ENCODE peak calls at places on chromosomes 4 and X, in five cellular contexts. V is H1, X is H9, K is mesenchymal stem cell, M is mesendoderm. G is an unnamed sample.

GRCh38 chrX:47218920-47219815 is 687 bp downstream of the CDK16 start:
- DNase-seq in V (no peak), X (peak), K (no peak), M (peak), G (no peak)

GRCh38 chr4:152220201-152220666 is 315.7 kb downstream of the FBXW7 start:
- DNase-seq in V (no peak), X (no peak), K (no peak), M (peak), G (no peak)

GRCh38 chrX:21723097-21723496 is 34.8 kb downstream of the SMPX start:
- DNase-seq in V (no peak), X (no peak), K (peak), M (peak), G (no peak)

GRCh38 chr4:152643153-152644035 is 36.4 kb downstream of the TMEM154 start:
- DNase-seq in V (no peak), X (no peak), K (no peak), M (no peak), G (no peak)

GRCh38 chr4:173509031-173510001 is 20.7 kb downstream of the HAND2 start:
- DNase-seq in V (no peak), X (no peak), K (peak), M (peak), G (no peak)

GRCh38 chr4:85084371-85085170 is 118.1 kb upstream of the WDFY3 start:
- DNase-seq in V (no peak), X (no peak), K (peak), M (peak), G (peak)

GRCh38 chr4:133694416-133694815 is 507.2 kb downstream of the PABPC4L start:
- DNase-seq in V (no peak), X (no peak), K (no peak), M (no peak), G (no peak)

GRCh38 chr4:78149737-78150136 is 92.6 kb downstream of the FRAS1 start:
- DNase-seq in V (no peak), X (no peak), K (no peak), M (peak), G (no peak)

GRCh38 chrX:151073767-151074166 is 90.6 kb downstream of the HMGB3 start:
- DNase-seq in V (no peak), X (no peak), K (no peak), M (no peak), G (no peak)

GRCh38 chrX:37603938-37604409 is 32.5 kb downstream of the LANCL3 start:
- DNase-seq in V (no peak), X (no peak), K (no peak), M (no peak), G (no peak)

GRCh38 chr4:1945492-1945891 is 63.3 kb downstream of the NELFA start:
- DNase-seq in V (no peak), X (no peak), K (no peak), M (peak), G (no peak)

GRCh38 chr4:182062936-182063335 is 180.3 kb upstream of the TENM3 start:
- DNase-seq in V (no peak), X (no peak), K (peak), M (no peak), G (no peak)

GRCh38 chrX:23365541-23365940 is 30.9 kb downstream of the PTCHD1 start:
- DNase-seq in V (no peak), X (no peak), K (no peak), M (no peak), G (no peak)

GRCh38 chrX:53654378-53654777 is 32.1 kb downstream of the HUWE1 start:
- DNase-seq in V (no peak), X (no peak), K (no peak), M (no peak), G (no peak)

GRCh38 chrX:2484721-2485459 is 15.9 kb downstream of the DHRSX start:
- DNase-seq in V (no peak), X (no peak), K (no peak), M (peak), G (no peak)

GRCh38 chr4:111198426-111198825 is 575.5 kb upstream of the PITX2 start:
- DNase-seq in V (no peak), X (no peak), K (no peak), M (no peak), G (no peak)

GRCh38 chrX:46485897-46486296 is 59.3 kb downstream of the ZNF674 start:
- DNase-seq in V (no peak), X (peak), K (no peak), M (peak), G (no peak)

GRCh38 chr4:81142744-81143143 is 72.3 kb downstream of the PRKG2 start:
- DNase-seq in V (no peak), X (no peak), K (no peak), M (no peak), G (no peak)

GRCh38 chrX:48306175-48306574 is 50.3 kb downstream of the SSX3 start:
- DNase-seq in V (no peak), X (no peak), K (no peak), M (no peak), G (no peak)

GRCh38 chrX:154022108-154022507 is 2.4 kb upstream of the IRAK1 start:
- DNase-seq in V (no peak), X (no peak), K (no peak), M (no peak), G (no peak)

GRCh38 chr4:47862297-47862696 is 24.4 kb upstream of the CORIN start:
- DNase-seq in V (no peak), X (no peak), K (no peak), M (no peak), G (no peak)

GRCh38 chrX:129000018-129000417 is 523.3 kb downstream of the SMARCA1 start:
- DNase-seq in V (no peak), X (no peak), K (no peak), M (no peak), G (no peak)

GRCh38 chrX:314781-315595 is 3.6 kb downstream of the GTPBP6 start:
- DNase-seq in V (no peak), X (no peak), K (no peak), M (no peak), G (no peak)

GRCh38 chr4:64195582-64195981 is 213.7 kb downstream of the TECRL start:
- DNase-seq in V (no peak), X (no peak), K (no peak), M (no peak), G (no peak)

GRCh38 chr4:181261279-181261678 is 981.9 kb upstream of the TENM3 start:
- DNase-seq in V (no peak), X (no peak), K (no peak), M (peak), G (no peak)

GRCh38 chrX:41086627-41086932 is 1.3 kb downstream of the USP9X start:
- DNase-seq in V (no peak), X (no peak), K (no peak), M (no peak), G (no peak)

GRCh38 chrX:41087219-41087618 is 2.0 kb downstream of the USP9X start:
- DNase-seq in V (no peak), X (no peak), K (no peak), M (no peak), G (peak)

GRCh38 chrX:41085105-41085882 is at the start of gene USP9X:
- DNase-seq in V (peak), X (peak), K (peak), M (peak), G (peak)

GRCh38 chrX:41084360-41085104 is 713 bp upstream of the USP9X start:
- DNase-seq in V (peak), X (peak), K (peak), M (peak), G (peak)

GRCh38 chrX:41085883-41086626 is 810 bp downstream of the USP9X start:
- DNase-seq in V (no peak), X (no peak), K (peak), M (peak), G (peak)
- H3K18ac ChIP-seq in V (no peak), X (peak), K (peak), M (peak), G (peak)

GRCh38 chr4:56433280-56433679 is 2.1 kb downstream of the PPAT start:
- DNase-seq in V (no peak), X (no peak), K (no peak), M (no peak), G (no peak)

GRCh38 chr4:56440983-56441382 is 4.9 kb downstream of the PAICS start:
- DNase-seq in V (no peak), X (no peak), K (no peak), M (no peak), G (no peak)

GRCh38 chr4:56435001-56435747 is at the start of gene PPAT:
- DNase-seq in V (peak), X (peak), K (peak), M (peak), G (peak)

GRCh38 chr4:56434599-56435000 is 815 bp downstream of the PPAT start:
- DNase-seq in V (no peak), X (no peak), K (no peak), M (peak), G (peak)

DNA sequence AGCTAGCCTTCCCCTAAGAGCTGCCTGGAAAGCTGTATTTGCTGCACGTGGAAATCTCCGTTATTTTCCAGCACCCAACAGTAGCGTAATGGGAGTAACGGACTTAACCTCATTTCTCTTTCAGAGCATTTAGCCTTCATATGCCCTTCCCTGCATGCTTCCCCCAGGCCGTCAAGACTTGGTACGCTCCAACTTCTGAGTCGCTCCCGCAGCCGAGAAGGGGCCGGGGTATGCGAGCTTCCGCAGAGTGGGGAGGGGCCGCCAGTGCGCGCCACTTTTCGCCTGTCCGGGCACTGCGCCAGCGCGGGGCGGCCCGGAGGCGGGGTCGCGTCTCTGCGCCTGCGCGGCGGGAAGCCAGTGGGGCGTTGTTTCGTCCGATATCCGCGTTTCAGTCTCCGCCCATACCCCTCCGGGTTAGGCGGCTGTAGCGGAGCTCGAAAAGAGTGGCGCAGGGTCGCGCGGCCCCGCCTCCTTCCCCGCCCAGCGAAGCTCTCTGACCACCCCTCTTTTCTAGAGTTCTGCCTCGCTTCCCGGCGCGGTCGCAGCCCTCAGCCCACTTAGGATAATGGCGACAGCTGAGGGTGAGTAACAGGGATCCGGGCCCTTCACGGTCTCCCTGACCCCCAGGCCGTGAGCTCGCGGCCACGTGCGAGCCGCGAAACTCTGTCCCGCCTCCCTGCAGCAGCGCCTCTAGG is at the start of gene PAICS:
- DNase-seq in V (peak), X (peak), K (peak), M (peak), G (peak)
- H3K18ac ChIP-seq in V (peak), X (peak), K (peak), M (peak), G (peak)

GRCh38 chrX:149372861-149373260 is 132.2 kb downstream of the IDS start:
- DNase-seq in V (no peak), X (no peak), K (no peak), M (no peak), G (no peak)

GRCh38 chrX:149371984-149372383 is 133.1 kb downstream of the IDS start:
- DNase-seq in V (no peak), X (no peak), K (no peak), M (no peak), G (no peak)

GRCh38 chrX:149370097-149370496 is 135.0 kb downstream of the IDS start:
- DNase-seq in V (no peak), X (no peak), K (peak), M (no peak), G (no peak)

GRCh38 chrX:149374751-149375150 is 130.4 kb downstream of the IDS start:
- DNase-seq in V (no peak), X (no peak), K (peak), M (no peak), G (no peak)
- H3K18ac ChIP-seq in V (no peak), X (no peak), K (no peak), M (no peak), G (no peak)

DNA sequence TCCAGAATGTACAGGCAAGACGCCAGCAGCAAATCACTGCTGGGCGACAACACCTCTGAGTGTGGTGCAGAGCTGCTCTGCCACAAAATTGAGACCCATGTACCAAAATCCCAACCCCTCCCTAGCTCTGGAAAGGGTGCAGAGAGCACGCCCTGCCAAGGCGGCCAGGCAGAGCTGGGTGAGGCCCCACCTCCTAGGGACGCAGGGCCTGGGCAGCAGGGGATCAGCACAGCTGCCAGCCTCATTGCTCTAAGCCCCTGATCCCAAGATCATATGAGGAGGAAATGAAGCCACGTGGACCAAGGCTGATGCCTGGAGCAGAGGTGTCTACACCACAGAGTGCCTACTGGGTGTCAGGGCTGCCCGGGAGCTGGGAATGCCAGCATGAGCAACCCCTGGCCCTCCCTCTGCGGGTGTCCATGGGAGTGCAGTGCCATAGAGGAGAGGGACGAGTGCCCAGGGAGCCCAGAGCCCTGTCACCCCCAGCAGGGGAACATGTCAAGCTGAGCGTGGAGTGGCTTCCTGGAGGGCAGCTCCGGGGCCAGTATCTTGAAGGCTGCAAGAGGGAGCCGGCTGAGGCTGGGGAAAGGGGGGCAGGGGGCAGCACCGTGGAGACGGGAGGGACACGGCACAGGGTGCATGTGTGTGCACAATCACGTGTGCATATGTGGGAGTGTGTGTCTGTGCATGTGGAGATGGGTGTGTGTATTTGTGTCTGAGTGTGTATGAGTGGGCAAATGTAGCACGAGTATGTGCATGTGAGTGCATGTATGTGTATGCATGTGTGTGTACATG is 63.9 kb upstream of the PSAPL1 start:
- DNase-seq in V (no peak), X (no peak), K (no peak), M (no peak), G (no peak)
- H3K18ac ChIP-seq in V (no peak), X (no peak), K (no peak), M (no peak), G (no peak)

GRCh38 chr4:53490161-53490915 is 100.9 kb downstream of the LNX1 start:
- DNase-seq in V (no peak), X (no peak), K (peak), M (no peak), G (no peak)
- H3K18ac ChIP-seq in V (no peak), X (no peak), K (no peak), M (no peak), G (no peak)

DNA sequence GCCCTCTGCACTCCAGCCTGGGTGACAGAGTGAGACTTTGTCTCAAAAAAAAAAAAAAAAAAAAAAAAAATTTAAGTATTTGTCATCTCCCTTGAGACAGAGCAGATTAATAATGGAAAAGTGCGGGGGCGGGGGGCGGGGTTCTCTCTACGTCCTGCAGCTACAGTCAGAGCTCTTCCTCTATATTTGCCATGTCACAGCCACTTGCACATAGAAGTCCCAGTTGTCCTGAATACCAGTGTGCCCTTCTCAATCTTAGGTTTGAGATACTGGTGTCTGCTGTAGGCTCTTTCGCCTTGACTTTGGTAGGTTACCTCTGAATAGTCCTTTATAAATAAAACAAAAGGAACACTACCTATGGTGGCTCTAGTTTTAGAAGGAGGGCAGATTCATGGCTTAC is 237.8 kb upstream of the PGRMC2 start:
- DNase-seq in V (no peak), X (no peak), K (peak), M (no peak), G (no peak)
- H3K18ac ChIP-seq in V (no peak), X (no peak), K (no peak), M (no peak), G (peak)

DNA sequence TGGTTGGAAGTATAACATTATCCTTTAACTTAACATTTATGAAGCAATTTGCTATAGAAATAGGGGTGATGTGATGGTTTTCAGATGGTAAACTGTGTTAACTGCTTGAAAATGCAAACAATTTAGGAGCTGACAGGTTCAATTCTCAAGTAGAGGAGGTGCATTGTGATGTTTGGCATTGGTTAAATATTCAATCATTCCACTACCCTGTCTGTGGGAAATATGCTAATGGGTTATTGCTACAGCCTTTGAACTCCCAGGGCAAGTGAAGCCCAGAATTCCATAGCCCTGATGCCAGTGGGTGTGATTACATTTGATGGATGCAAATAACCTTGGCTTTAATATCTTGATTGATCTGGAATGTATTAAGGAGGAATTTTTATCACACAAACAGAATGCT is 243.5 kb upstream of the GK2 start:
- DNase-seq in V (peak), X (peak), K (peak), M (peak), G (peak)
- H3K18ac ChIP-seq in V (no peak), X (no peak), K (no peak), M (no peak), G (no peak)

GRCh38 chrX:9147086-9147485 is 113.2 kb upstream of the FAM9B start:
- DNase-seq in V (no peak), X (no peak), K (no peak), M (no peak), G (no peak)

GRCh38 chrX:9148626-9149385 is 114.9 kb upstream of the FAM9B start:
- DNase-seq in V (peak), X (peak), K (peak), M (peak), G (peak)

GRCh38 chrX:9146657-9147056 is 112.7 kb upstream of the FAM9B start:
- DNase-seq in V (no peak), X (no peak), K (no peak), M (no peak), G (no peak)

GRCh38 chrX:9149831-9150230 is 115.9 kb upstream of the FAM9B start:
- DNase-seq in V (no peak), X (no peak), K (peak), M (no peak), G (peak)

DNA sequence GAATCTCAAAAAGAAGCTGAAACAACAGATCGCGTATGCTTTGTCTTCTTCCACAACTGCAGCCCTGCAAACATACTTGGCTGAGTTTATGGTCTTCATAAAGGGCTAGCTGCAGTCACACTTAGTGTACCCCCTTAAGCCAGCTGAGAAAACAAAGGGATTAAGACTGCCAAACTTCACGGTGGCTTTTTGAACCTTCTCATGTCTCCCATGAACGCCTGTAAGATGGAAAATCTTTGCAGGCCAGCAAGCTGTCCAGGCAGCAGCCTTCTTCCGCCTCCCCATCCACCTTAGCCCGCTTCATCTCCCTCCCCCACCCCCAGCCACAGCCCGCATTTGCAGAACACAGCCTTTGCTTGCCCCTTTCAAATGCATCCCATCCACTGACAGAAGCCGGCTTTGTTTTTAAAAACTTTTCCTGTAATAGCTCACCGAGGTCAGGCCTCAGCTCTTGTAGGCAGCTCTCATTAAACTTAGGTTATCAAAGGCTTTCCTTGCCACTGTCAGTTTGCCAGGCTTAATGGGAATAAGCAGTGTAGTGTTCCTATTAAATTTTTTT is 113.8 kb upstream of the FAM9B start:
- DNase-seq in V (peak), X (peak), K (peak), M (peak), G (no peak)
- H3K18ac ChIP-seq in V (no peak), X (peak), K (no peak), M (peak), G (no peak)

GRCh38 chr4:53100801-53101581 is 238.9 kb downstream of the RASL11B start:
- DNase-seq in V (no peak), X (no peak), K (peak), M (peak), G (peak)
- H3K18ac ChIP-seq in V (no peak), X (no peak), K (peak), M (no peak), G (no peak)